ENCODE peak calls at places on chromosomes 11 and 22, in six cellular contexts. One of them, this sample, is unnamed.

GRCh38 chr11:64078294-64078693 is 42.6 kb downstream of the FLRT1 start:
- DNase-seq in GM12865: no peak
- DNase-seq in cardiac fibroblast: no peak
- DNase-seq in effector CD4-positive, alpha-beta T cell: no peak
- DNase-seq in adipocyte: no peak
- DNase-seq in endothelial cell: no peak
- DNase-seq in this sample: no peak

GRCh38 chr22:41445171-41446056 is 1.2 kb downstream of the TOB2 start:
- DNase-seq in cardiac fibroblast: no peak
- DNase-seq in adipocyte: peak; percentile 49
- DNase-seq in effector CD4-positive, alpha-beta T cell: peak; percentile 16
- DNase-seq in endothelial cell: peak; percentile 10
- DNase-seq in GM12865: peak; percentile 38
- DNase-seq in this sample: peak; percentile 34

GRCh38 chr11:129861702-129862107 is 33.7 kb downstream of the NFRKB start:
- DNase-seq in effector CD4-positive, alpha-beta T cell: no peak
- DNase-seq in adipocyte: peak; percentile 84
- DNase-seq in cardiac fibroblast: peak; percentile 94
- DNase-seq in endothelial cell: no peak
- DNase-seq in GM12865: no peak
- DNase-seq in this sample: no peak

GRCh38 chr22:37053310-37054077 is 2.0 kb downstream of the KCTD17 start:
- DNase-seq in cardiac fibroblast: peak; percentile 33
- DNase-seq in effector CD4-positive, alpha-beta T cell: no peak
- DNase-seq in GM12865: no peak
- DNase-seq in endothelial cell: no peak
- DNase-seq in adipocyte: no peak
- DNase-seq in this sample: no peak

GRCh38 chr11:19429108-19429760 is 188.5 kb upstream of the E2F8 start:
- DNase-seq in cardiac fibroblast: no peak
- DNase-seq in effector CD4-positive, alpha-beta T cell: no peak
- DNase-seq in endothelial cell: no peak
- DNase-seq in GM12865: no peak
- DNase-seq in adipocyte: no peak
- DNase-seq in this sample: no peak

GRCh38 chr22:25747245-25747944 is 5.4 kb downstream of the MYO18B start:
- DNase-seq in cardiac fibroblast: peak; percentile 91
- DNase-seq in endothelial cell: no peak
- DNase-seq in effector CD4-positive, alpha-beta T cell: no peak
- DNase-seq in adipocyte: peak; percentile 95
- DNase-seq in GM12865: no peak
- DNase-seq in this sample: no peak

GRCh38 chr11:120169981-120170698 is 32.2 kb upstream of the TRIM29 start:
- DNase-seq in GM12865: no peak
- DNase-seq in adipocyte: no peak
- DNase-seq in effector CD4-positive, alpha-beta T cell: no peak
- DNase-seq in endothelial cell: no peak
- DNase-seq in cardiac fibroblast: no peak
- DNase-seq in this sample: no peak

GRCh38 chr11:63489879-63490278 is 1.1 kb downstream of the PLAAT5 start:
- DNase-seq in endothelial cell: no peak
- DNase-seq in cardiac fibroblast: peak; percentile 54
- DNase-seq in adipocyte: peak; percentile 34
- DNase-seq in GM12865: peak; percentile 12
- DNase-seq in effector CD4-positive, alpha-beta T cell: no peak
- DNase-seq in this sample: no peak

GRCh38 chr11:12469451-12469850 is 92.1 kb downstream of the PARVA start:
- DNase-seq in GM12865: no peak
- DNase-seq in adipocyte: peak; percentile 51
- DNase-seq in endothelial cell: no peak
- DNase-seq in effector CD4-positive, alpha-beta T cell: no peak
- DNase-seq in cardiac fibroblast: peak; percentile 78
- DNase-seq in this sample: no peak

GRCh38 chr11:2258501-2259465 is 11.6 kb downstream of the ASCL2 start:
- DNase-seq in endothelial cell: no peak
- DNase-seq in adipocyte: no peak
- DNase-seq in cardiac fibroblast: no peak
- DNase-seq in effector CD4-positive, alpha-beta T cell: no peak
- DNase-seq in GM12865: no peak
- DNase-seq in this sample: no peak

GRCh38 chr11:8017071-8017470 is 29.9 kb downstream of the EIF3F start:
- DNase-seq in adipocyte: no peak
- DNase-seq in cardiac fibroblast: no peak
- DNase-seq in GM12865: no peak
- DNase-seq in effector CD4-positive, alpha-beta T cell: no peak
- DNase-seq in endothelial cell: no peak
- DNase-seq in this sample: no peak

GRCh38 chr22:44882226-44882905 is 127.4 kb downstream of the PHF21B start:
- DNase-seq in adipocyte: no peak
- DNase-seq in cardiac fibroblast: no peak
- DNase-seq in effector CD4-positive, alpha-beta T cell: no peak
- DNase-seq in endothelial cell: no peak
- DNase-seq in GM12865: no peak
- DNase-seq in this sample: no peak

GRCh38 chr11:127059286-127060200 is 59.0 kb upstream of the KIRREL3 start:
- DNase-seq in adipocyte: no peak
- DNase-seq in endothelial cell: no peak
- DNase-seq in cardiac fibroblast: no peak
- DNase-seq in GM12865: no peak
- DNase-seq in effector CD4-positive, alpha-beta T cell: no peak
- DNase-seq in this sample: no peak

GRCh38 chr11:88332851-88333250 is 4.7 kb downstream of the CTSC start:
- DNase-seq in endothelial cell: no peak
- DNase-seq in adipocyte: no peak
- DNase-seq in effector CD4-positive, alpha-beta T cell: no peak
- DNase-seq in GM12865: no peak
- DNase-seq in cardiac fibroblast: peak; percentile 35
- DNase-seq in this sample: no peak

GRCh38 chr11:68206211-68206610 is 6.9 kb downstream of the KMT5B start:
- DNase-seq in cardiac fibroblast: peak; percentile 80
- DNase-seq in endothelial cell: peak; percentile 17
- DNase-seq in GM12865: peak; percentile 75
- DNase-seq in adipocyte: peak; percentile 85
- DNase-seq in effector CD4-positive, alpha-beta T cell: no peak
- DNase-seq in this sample: peak; percentile 45

GRCh38 chr22:44516841-44517240 is 18.8 kb upstream of the RTL6 start:
- DNase-seq in endothelial cell: no peak
- DNase-seq in adipocyte: no peak
- DNase-seq in cardiac fibroblast: no peak
- DNase-seq in GM12865: no peak
- DNase-seq in effector CD4-positive, alpha-beta T cell: no peak
- DNase-seq in this sample: no peak

GRCh38 chr22:38240734-38241252 is 32.0 kb downstream of the TMEM184B start:
- DNase-seq in adipocyte: peak; percentile 79
- DNase-seq in effector CD4-positive, alpha-beta T cell: no peak
- DNase-seq in GM12865: no peak
- DNase-seq in endothelial cell: peak; percentile 50
- DNase-seq in cardiac fibroblast: peak; percentile 78
- DNase-seq in this sample: no peak

GRCh38 chr11:60928563-60929001 is 4.3 kb downstream of the TMEM132A start:
- DNase-seq in adipocyte: no peak
- DNase-seq in GM12865: no peak
- DNase-seq in cardiac fibroblast: no peak
- DNase-seq in effector CD4-positive, alpha-beta T cell: no peak
- DNase-seq in endothelial cell: no peak
- DNase-seq in this sample: no peak

GRCh38 chr22:38314992-38315800 is 2.0 kb downstream of the CSNK1E start:
- DNase-seq in GM12865: peak; percentile 42
- DNase-seq in cardiac fibroblast: peak; percentile 40
- DNase-seq in effector CD4-positive, alpha-beta T cell: no peak
- DNase-seq in adipocyte: peak; percentile 59
- DNase-seq in endothelial cell: no peak
- DNase-seq in this sample: peak; percentile 44

GRCh38 chr11:19832901-19833300 is 120.3 kb downstream of the NAV2 start:
- DNase-seq in effector CD4-positive, alpha-beta T cell: no peak
- DNase-seq in GM12865: no peak
- DNase-seq in adipocyte: no peak
- DNase-seq in cardiac fibroblast: no peak
- DNase-seq in endothelial cell: no peak
- DNase-seq in this sample: no peak

GRCh38 chr11:122109932-122110331 is 6.1 kb downstream of the BLID start:
- DNase-seq in adipocyte: no peak
- DNase-seq in effector CD4-positive, alpha-beta T cell: no peak
- DNase-seq in cardiac fibroblast: no peak
- DNase-seq in GM12865: no peak
- DNase-seq in endothelial cell: no peak
- DNase-seq in this sample: no peak

GRCh38 chr11:11931461-11932055 is 76.9 kb downstream of the DKK3 start:
- DNase-seq in adipocyte: peak; percentile 91
- DNase-seq in cardiac fibroblast: peak; percentile 83
- DNase-seq in effector CD4-positive, alpha-beta T cell: no peak
- DNase-seq in endothelial cell: no peak
- DNase-seq in GM12865: peak; percentile 40
- DNase-seq in this sample: no peak

GRCh38 chr11:3123761-3124733 is 41.1 kb downstream of the OSBPL5 start:
- DNase-seq in cardiac fibroblast: peak; percentile 96
- DNase-seq in endothelial cell: no peak
- DNase-seq in effector CD4-positive, alpha-beta T cell: no peak
- DNase-seq in adipocyte: peak; percentile 97
- DNase-seq in GM12865: no peak
- DNase-seq in this sample: no peak

GRCh38 chr11:64260147-64260708 is 8.9 kb downstream of the PLCB3 start:
- DNase-seq in cardiac fibroblast: no peak
- DNase-seq in adipocyte: no peak
- DNase-seq in effector CD4-positive, alpha-beta T cell: no peak
- DNase-seq in endothelial cell: no peak
- DNase-seq in GM12865: no peak
- DNase-seq in this sample: no peak

GRCh38 chr11:69398529-69399492 is 82.7 kb upstream of the LINC01488 start:
- DNase-seq in endothelial cell: no peak
- DNase-seq in cardiac fibroblast: peak; percentile 30
- DNase-seq in GM12865: no peak
- DNase-seq in effector CD4-positive, alpha-beta T cell: no peak
- DNase-seq in adipocyte: peak; percentile 61
- DNase-seq in this sample: no peak

GRCh38 chr11:11636671-11637070 is 14.9 kb upstream of the GALNT18 start:
- DNase-seq in adipocyte: no peak
- DNase-seq in GM12865: no peak
- DNase-seq in effector CD4-positive, alpha-beta T cell: no peak
- DNase-seq in endothelial cell: no peak
- DNase-seq in cardiac fibroblast: no peak
- DNase-seq in this sample: no peak

GRCh38 chr22:29994941-29995340 is 85.3 kb upstream of the HORMAD2 start:
- DNase-seq in GM12865: no peak
- DNase-seq in cardiac fibroblast: peak; percentile 63
- DNase-seq in adipocyte: no peak
- DNase-seq in effector CD4-positive, alpha-beta T cell: no peak
- DNase-seq in endothelial cell: no peak
- DNase-seq in this sample: no peak

GRCh38 chr22:32858957-32859356 is 57.5 kb downstream of the TIMP3 start:
- DNase-seq in cardiac fibroblast: no peak
- DNase-seq in effector CD4-positive, alpha-beta T cell: no peak
- DNase-seq in endothelial cell: no peak
- DNase-seq in adipocyte: no peak
- DNase-seq in GM12865: no peak
- DNase-seq in this sample: no peak

This sample was measured in GM06990.